ENCODE peak calls at places on chromosomes 3 and 15, in five cellular contexts. E is HS-5, T is body of pancreas, S is LoVo, V is iPS-NIHi11. I is an unnamed sample.

GRCh38 chr3:85161544-85161943 is 202.8 kb downstream of the CADM2 start:
- DNase-seq in E (peak), S (peak), T (no peak), V (no peak), I (no peak)

GRCh38 chr3:143302638-143303171 is 183.1 kb downstream of the CHST2 start:
- DNase-seq in V (no peak), E (peak), T (no peak), S (peak), I (no peak)

GRCh38 chr3:12353796-12354505 is 65.1 kb downstream of the PPARG start:
- DNase-seq in V (no peak), S (no peak), T (no peak), E (no peak), I (no peak)

GRCh38 chr3:23720885-23721284 is 84.9 kb upstream of the UBE2E1 start:
- DNase-seq in S (no peak), T (no peak), V (no peak), E (no peak), I (no peak)

GRCh38 chr3:127711021-127711420 is 38.3 kb downstream of the ABTB1 start:
- DNase-seq in T (no peak), V (no peak), S (no peak), E (no peak), I (no peak)

GRCh38 chr3:111373239-111373638 is 168.8 kb upstream of the CD96 start:
- DNase-seq in T (no peak), V (no peak), S (no peak), E (no peak), I (no peak)

GRCh38 chr3:113498221-113499005 is 16.5 kb downstream of the SPICE1 start:
- DNase-seq in S (no peak), V (no peak), T (no peak), E (peak), I (no peak)

GRCh38 chr3:66400381-66401156 is 100.3 kb downstream of the LRIG1 start:
- DNase-seq in T (no peak), V (no peak), S (no peak), E (no peak), I (peak)

GRCh38 chr3:174531262-174531982 is 327.7 kb upstream of the NAALADL2 start:
- DNase-seq in V (no peak), E (no peak), S (no peak), T (no peak), I (no peak)

GRCh38 chr3:124660606-124661005 is 69.6 kb upstream of the UMPS start:
- DNase-seq in V (no peak), E (no peak), S (no peak), T (no peak), I (no peak)

GRCh38 chr3:35659808-35660207 is 20.5 kb downstream of the ARPP21 start:
- DNase-seq in T (no peak), S (peak), E (no peak), V (no peak), I (no peak)

GRCh38 chr3:32340039-32340438 is 51.6 kb upstream of the CMTM7 start:
- DNase-seq in T (peak), V (peak), S (no peak), E (no peak), I (peak)

GRCh38 chr3:9014189-9014588 is 50.9 kb upstream of the RAD18 start:
- DNase-seq in E (no peak), T (no peak), S (no peak), V (no peak), I (no peak)

GRCh38 chr15:89197503-89197971 is 23.8 kb downstream of the RLBP1 start:
- DNase-seq in V (peak), S (peak), E (no peak), T (peak), I (peak)

GRCh38 chr15:32851619-32852416 is 134.0 kb downstream of the GREM1 start:
- DNase-seq in V (no peak), E (peak), T (no peak), S (no peak), I (no peak)

GRCh38 chr3:58059349-58060321 is 51.4 kb downstream of the FLNB start:
- DNase-seq in V (no peak), T (peak), S (no peak), E (peak), I (peak)

GRCh38 chr15:75177360-75178071 is 24.2 kb upstream of the C15orf39 start:
- DNase-seq in V (no peak), S (no peak), T (no peak), E (no peak), I (no peak)

GRCh38 chr3:126850370-126851085 is 132.4 kb upstream of the PLXNA1 start:
- DNase-seq in E (no peak), T (peak), S (no peak), V (peak), I (peak)

GRCh38 chr15:98647026-98647773 is 1.1 kb upstream of the IGF1R start:
- DNase-seq in E (no peak), T (peak), S (peak), V (peak), I (peak)

GRCh38 chr15:65916664-65917406 is 47.5 kb downstream of the RAB11A start:
- DNase-seq in E (no peak), V (peak), T (peak), S (peak), I (peak)

GRCh38 chr15:77016321-77016695 is 21.4 kb downstream of the PSTPIP1 start:
- DNase-seq in V (no peak), S (no peak), T (no peak), E (no peak), I (no peak)

GRCh38 chr3:12982619-12983101 is 90.6 kb downstream of the IQSEC1 start:
- DNase-seq in V (no peak), E (no peak), T (no peak), S (no peak), I (no peak)

GRCh38 chr3:37962906-37963486 is 27.6 kb upstream of the VILL start:
- DNase-seq in V (no peak), T (no peak), S (no peak), E (no peak), I (no peak)

GRCh38 chr15:68365140-68365745 is 66.7 kb downstream of the ITGA11 start:
- DNase-seq in V (no peak), E (no peak), S (no peak), T (no peak), I (no peak)

GRCh38 chr3:15610083-15610482 is 8.5 kb downstream of the BTD start:
- DNase-seq in E (peak), S (no peak), T (peak), V (no peak), I (no peak)

I was measured in nephron progenitor cell.